ENCODE peak calls at places on chromosomes 1 and 21, in six cellular contexts. One of them, this sample, is unnamed.

GRCh38 chr1:35476099-35476674 is 81.0 kb downstream of the KIAA0319L start:
- DNase-seq in nephron progenitor cell: no peak
- DNase-seq in IMR-90: peak
- DNase-seq in suprapubic skin: no peak
- DNase-seq in cardiac fibroblast: no peak
- DNase-seq in uterus: no peak
- DNase-seq in this sample: no peak

GRCh38 chr1:28516518-28516956 is 10.7 kb downstream of the RCC1 start:
- DNase-seq in nephron progenitor cell: no peak
- DNase-seq in cardiac fibroblast: no peak
- DNase-seq in IMR-90: no peak
- DNase-seq in uterus: no peak
- DNase-seq in suprapubic skin: no peak
- DNase-seq in this sample: no peak

GRCh38 chr1:172845371-172845770 is 186.5 kb downstream of the FASLG start:
- DNase-seq in uterus: no peak
- DNase-seq in cardiac fibroblast: peak
- DNase-seq in IMR-90: peak
- DNase-seq in suprapubic skin: no peak
- DNase-seq in nephron progenitor cell: peak
- DNase-seq in this sample: no peak

GRCh38 chr1:216771922-216772321 is 48.7 kb upstream of the ESRRG start:
- DNase-seq in suprapubic skin: no peak
- DNase-seq in uterus: no peak
- DNase-seq in cardiac fibroblast: no peak
- DNase-seq in IMR-90: no peak
- DNase-seq in nephron progenitor cell: no peak
- DNase-seq in this sample: no peak

GRCh38 chr1:235679005-235679404 is 29.4 kb upstream of the GNG4 start:
- DNase-seq in cardiac fibroblast: no peak
- DNase-seq in suprapubic skin: no peak
- DNase-seq in uterus: no peak
- DNase-seq in IMR-90: no peak
- DNase-seq in nephron progenitor cell: no peak
- DNase-seq in this sample: no peak

GRCh38 chr1:50699795-50700194 is 260.3 kb downstream of the FAF1 start:
- DNase-seq in cardiac fibroblast: no peak
- DNase-seq in IMR-90: no peak
- DNase-seq in uterus: no peak
- DNase-seq in suprapubic skin: no peak
- DNase-seq in nephron progenitor cell: no peak
- DNase-seq in this sample: no peak

GRCh38 chr1:209926045-209926444 is 12.0 kb upstream of the SYT14 start:
- DNase-seq in cardiac fibroblast: peak
- DNase-seq in nephron progenitor cell: no peak
- DNase-seq in suprapubic skin: no peak
- DNase-seq in uterus: no peak
- DNase-seq in IMR-90: peak
- DNase-seq in this sample: no peak

GRCh38 chr1:78304766-78305165 is 186.0 kb upstream of the PTGFR start:
- DNase-seq in suprapubic skin: no peak
- DNase-seq in cardiac fibroblast: no peak
- DNase-seq in nephron progenitor cell: no peak
- DNase-seq in uterus: no peak
- DNase-seq in IMR-90: no peak
- DNase-seq in this sample: no peak

GRCh38 chr1:2528016-2528415 is 1.6 kb upstream of the PANK4 start:
- DNase-seq in uterus: no peak
- DNase-seq in suprapubic skin: no peak
- DNase-seq in cardiac fibroblast: no peak
- DNase-seq in IMR-90: no peak
- DNase-seq in nephron progenitor cell: no peak
- DNase-seq in this sample: no peak

GRCh38 chr1:97905141-97905540 is 15.7 kb downstream of the DPYD start:
- DNase-seq in nephron progenitor cell: no peak
- DNase-seq in uterus: no peak
- DNase-seq in IMR-90: no peak
- DNase-seq in suprapubic skin: no peak
- DNase-seq in cardiac fibroblast: no peak
- DNase-seq in this sample: no peak

GRCh38 chr1:246565751-246566127 is 322 bp downstream of the TFB2M start:
- DNase-seq in uterus: no peak
- DNase-seq in cardiac fibroblast: peak
- DNase-seq in nephron progenitor cell: no peak
- DNase-seq in IMR-90: peak
- DNase-seq in suprapubic skin: no peak
- DNase-seq in this sample: peak

GRCh38 chr1:109832935-109833334 is 69.2 kb upstream of the EPS8L3 start:
- DNase-seq in uterus: no peak
- DNase-seq in nephron progenitor cell: no peak
- DNase-seq in IMR-90: no peak
- DNase-seq in suprapubic skin: no peak
- DNase-seq in cardiac fibroblast: no peak
- DNase-seq in this sample: no peak

GRCh38 chr1:202923533-202923932 is 3.5 kb downstream of the KLHL12 start:
- DNase-seq in uterus: no peak
- DNase-seq in nephron progenitor cell: no peak
- DNase-seq in IMR-90: no peak
- DNase-seq in suprapubic skin: no peak
- DNase-seq in cardiac fibroblast: no peak
- DNase-seq in this sample: no peak

GRCh38 chr1:236523704-236524141 is at the start of gene LGALS8:
- DNase-seq in IMR-90: peak
- DNase-seq in uterus: peak
- DNase-seq in nephron progenitor cell: peak
- DNase-seq in cardiac fibroblast: peak
- DNase-seq in suprapubic skin: peak
- DNase-seq in this sample: peak

GRCh38 chr1:17039522-17039921 is 14.3 kb downstream of the SDHB start:
- DNase-seq in cardiac fibroblast: no peak
- DNase-seq in nephron progenitor cell: no peak
- DNase-seq in uterus: no peak
- DNase-seq in IMR-90: no peak
- DNase-seq in suprapubic skin: no peak
- DNase-seq in this sample: no peak

GRCh38 chr1:91789273-91789997 is 96.5 kb downstream of the TGFBR3 start:
- DNase-seq in uterus: peak
- DNase-seq in IMR-90: no peak
- DNase-seq in cardiac fibroblast: no peak
- DNase-seq in suprapubic skin: no peak
- DNase-seq in nephron progenitor cell: no peak
- DNase-seq in this sample: no peak

GRCh38 chr1:154716012-154716411 is 108.0 kb upstream of the ADAR start:
- DNase-seq in uterus: peak
- DNase-seq in suprapubic skin: no peak
- DNase-seq in nephron progenitor cell: no peak
- DNase-seq in cardiac fibroblast: no peak
- DNase-seq in IMR-90: no peak
- DNase-seq in this sample: no peak

GRCh38 chr1:112849967-112850641 is 105.9 kb downstream of the SLC16A1 start:
- DNase-seq in suprapubic skin: no peak
- DNase-seq in nephron progenitor cell: no peak
- DNase-seq in cardiac fibroblast: no peak
- DNase-seq in uterus: no peak
- DNase-seq in IMR-90: no peak
- DNase-seq in this sample: no peak

GRCh38 chr1:172003766-172004530 is 162.7 kb downstream of the DNM3 start:
- DNase-seq in uterus: no peak
- DNase-seq in IMR-90: peak
- DNase-seq in nephron progenitor cell: no peak
- DNase-seq in suprapubic skin: no peak
- DNase-seq in cardiac fibroblast: no peak
- DNase-seq in this sample: no peak

GRCh38 chr1:181469829-181470228 is 13.5 kb upstream of the CACNA1E start:
- DNase-seq in nephron progenitor cell: no peak
- DNase-seq in cardiac fibroblast: peak
- DNase-seq in uterus: peak
- DNase-seq in suprapubic skin: no peak
- DNase-seq in IMR-90: peak
- DNase-seq in this sample: no peak

GRCh38 chr1:167517535-167518330 is 596 bp downstream of the CD247 start:
- DNase-seq in suprapubic skin: no peak
- DNase-seq in nephron progenitor cell: no peak
- DNase-seq in cardiac fibroblast: no peak
- DNase-seq in IMR-90: no peak
- DNase-seq in uterus: no peak
- DNase-seq in this sample: no peak

GRCh38 chr1:30929135-30929889 is 20.8 kb upstream of the SDC3 start:
- DNase-seq in suprapubic skin: no peak
- DNase-seq in IMR-90: peak
- DNase-seq in uterus: no peak
- DNase-seq in nephron progenitor cell: peak
- DNase-seq in cardiac fibroblast: peak
- DNase-seq in this sample: no peak

GRCh38 chr1:6392081-6392879 is 1.3 kb downstream of the ACOT7 start:
- DNase-seq in nephron progenitor cell: no peak
- DNase-seq in uterus: no peak
- DNase-seq in suprapubic skin: no peak
- DNase-seq in cardiac fibroblast: no peak
- DNase-seq in IMR-90: no peak
- DNase-seq in this sample: no peak

GRCh38 chr1:30226648-30227047 is 496.7 kb downstream of the MATN1 start:
- DNase-seq in suprapubic skin: no peak
- DNase-seq in cardiac fibroblast: no peak
- DNase-seq in IMR-90: no peak
- DNase-seq in uterus: no peak
- DNase-seq in nephron progenitor cell: no peak
- DNase-seq in this sample: no peak

GRCh38 chr21:34814529-34814951 is 145.7 kb downstream of the CLIC6 start:
- DNase-seq in nephron progenitor cell: no peak
- DNase-seq in IMR-90: no peak
- DNase-seq in cardiac fibroblast: no peak
- DNase-seq in uterus: no peak
- DNase-seq in suprapubic skin: no peak
- DNase-seq in this sample: no peak

GRCh38 chr21:42534361-42534900 is 20.8 kb downstream of the SLC37A1 start:
- DNase-seq in nephron progenitor cell: no peak
- DNase-seq in uterus: no peak
- DNase-seq in suprapubic skin: peak
- DNase-seq in IMR-90: no peak
- DNase-seq in cardiac fibroblast: no peak
- DNase-seq in this sample: no peak

GRCh38 chr1:175471039-175471800 is 272.2 kb downstream of the TNR start:
- DNase-seq in uterus: peak
- DNase-seq in suprapubic skin: no peak
- DNase-seq in cardiac fibroblast: peak
- DNase-seq in IMR-90: no peak
- DNase-seq in nephron progenitor cell: no peak
- DNase-seq in this sample: no peak

GRCh38 chr1:211514030-211514754 is 22.2 kb upstream of the RD3 start:
- DNase-seq in nephron progenitor cell: peak
- DNase-seq in uterus: peak
- DNase-seq in suprapubic skin: peak
- DNase-seq in cardiac fibroblast: peak
- DNase-seq in IMR-90: peak
- DNase-seq in this sample: peak

GRCh38 chr1:211518330-211519289 is 26.6 kb upstream of the RD3 start:
- DNase-seq in cardiac fibroblast: no peak
- DNase-seq in uterus: no peak
- DNase-seq in suprapubic skin: no peak
- DNase-seq in IMR-90: no peak
- DNase-seq in nephron progenitor cell: no peak
- DNase-seq in this sample: no peak

GRCh38 chr1:211515090-211516023 is 23.4 kb upstream of the RD3 start:
- DNase-seq in IMR-90: peak
- DNase-seq in nephron progenitor cell: peak
- DNase-seq in suprapubic skin: no peak
- DNase-seq in cardiac fibroblast: peak
- DNase-seq in uterus: peak
- DNase-seq in this sample: peak

GRCh38 chr1:211519602-211520001 is 27.6 kb upstream of the RD3 start:
- DNase-seq in suprapubic skin: no peak
- DNase-seq in nephron progenitor cell: no peak
- DNase-seq in cardiac fibroblast: no peak
- DNase-seq in IMR-90: no peak
- DNase-seq in uterus: no peak
- DNase-seq in this sample: no peak

GRCh38 chr1:211517006-211517405 is 25.0 kb upstream of the RD3 start:
- DNase-seq in IMR-90: no peak
- DNase-seq in suprapubic skin: no peak
- DNase-seq in cardiac fibroblast: no peak
- DNase-seq in nephron progenitor cell: no peak
- DNase-seq in uterus: no peak
- DNase-seq in this sample: no peak
- TF ChIP-seq CTCF in IMR-90: no peak
- TF ChIP-seq CTCF in suprapubic skin: no peak
- TF ChIP-seq CTCF in cardiac fibroblast: no peak
- TF ChIP-seq CTCF in nephron progenitor cell: peak
- TF ChIP-seq CTCF in uterus: no peak
- TF ChIP-seq CTCF in this sample: peak

DNA sequence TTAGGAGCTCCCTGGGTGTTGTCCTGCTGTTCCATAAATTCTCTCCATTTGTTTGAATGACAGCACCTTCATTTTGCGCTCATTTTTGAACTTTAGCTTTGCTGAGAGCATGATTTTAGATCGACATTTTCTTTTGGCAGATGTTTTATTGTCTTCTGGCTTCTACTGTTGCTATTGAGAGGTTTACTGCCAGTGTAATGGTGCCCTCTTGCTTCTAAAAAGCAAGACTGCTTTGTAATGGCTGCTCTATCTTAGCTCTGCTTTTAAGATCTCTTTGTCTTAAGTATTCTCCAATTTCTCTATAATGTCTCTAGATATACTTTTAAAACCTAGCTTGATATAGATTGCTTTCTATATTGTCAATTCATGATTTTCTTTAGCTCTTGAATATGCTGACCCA is 27.8 kb downstream of the THEM4 start:
- DNase-seq in uterus: no peak
- DNase-seq in nephron progenitor cell: no peak
- DNase-seq in IMR-90: no peak
- DNase-seq in cardiac fibroblast: no peak
- DNase-seq in suprapubic skin: no peak
- DNase-seq in this sample: no peak
- TF ChIP-seq CTCF in uterus: no peak
- TF ChIP-seq CTCF in nephron progenitor cell: no peak
- TF ChIP-seq CTCF in IMR-90: no peak
- TF ChIP-seq CTCF in cardiac fibroblast: no peak
- TF ChIP-seq CTCF in suprapubic skin: no peak
- TF ChIP-seq CTCF in this sample: no peak

GRCh38 chr1:162381941-162382750 is 618 bp downstream of the C1orf226 start:
- DNase-seq in nephron progenitor cell: no peak
- DNase-seq in suprapubic skin: peak
- DNase-seq in cardiac fibroblast: no peak
- DNase-seq in uterus: no peak
- DNase-seq in IMR-90: no peak
- DNase-seq in this sample: peak
- TF ChIP-seq CTCF in nephron progenitor cell: no peak
- TF ChIP-seq CTCF in suprapubic skin: no peak
- TF ChIP-seq CTCF in cardiac fibroblast: no peak
- TF ChIP-seq CTCF in uterus: no peak
- TF ChIP-seq CTCF in IMR-90: no peak
- TF ChIP-seq CTCF in this sample: no peak

DNA sequence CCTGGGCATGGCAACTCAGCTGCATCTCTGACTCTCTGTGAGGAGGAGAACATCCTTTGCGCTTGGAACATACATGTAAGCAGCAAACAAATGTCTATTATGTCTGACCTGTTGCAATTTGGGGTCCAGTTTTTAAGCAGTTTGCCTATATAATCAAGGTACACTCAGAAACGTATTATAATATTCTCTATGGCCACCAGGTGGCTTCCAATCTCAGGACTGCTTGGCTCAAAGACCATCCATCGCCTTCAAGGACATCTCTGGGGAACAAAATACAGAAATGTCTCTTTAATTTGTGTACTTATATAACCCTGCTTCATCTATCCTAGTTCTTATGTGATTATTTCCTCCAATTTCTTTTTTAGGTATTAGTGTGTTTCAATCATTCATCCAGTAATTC is 227.2 kb downstream of the OLFM3 start:
- DNase-seq in nephron progenitor cell: no peak
- DNase-seq in IMR-90: peak
- DNase-seq in suprapubic skin: no peak
- DNase-seq in uterus: no peak
- DNase-seq in cardiac fibroblast: peak
- DNase-seq in this sample: no peak
- TF ChIP-seq CTCF in nephron progenitor cell: peak
- TF ChIP-seq CTCF in IMR-90: no peak
- TF ChIP-seq CTCF in suprapubic skin: no peak
- TF ChIP-seq CTCF in uterus: no peak
- TF ChIP-seq CTCF in cardiac fibroblast: peak
- TF ChIP-seq CTCF in this sample: peak

This sample was measured in type B pancreatic cell.